ENCODE peak calls at places on chromosome 15, in seven cellular contexts. J, P, M, K, L, Y and T are unnamed samples.

GRCh38 chr15:77907824-77908751 is 169.4 kb downstream of the TBC1D2B start:
- DNase-seq in J (peak), P (peak), M (peak), K (peak), L (no peak), Y (peak), T (no peak)

GRCh38 chr15:40062816-40063562 is 24.0 kb upstream of the SRP14 start:
- DNase-seq in J (no peak), P (no peak), M (no peak), K (no peak), L (no peak), Y (no peak), T (no peak)

GRCh38 chr15:67840747-67841634 is 1.1 kb upstream of the RNU6-1 start:
- DNase-seq in J (peak), P (peak), M (no peak), K (peak), L (no peak), Y (peak), T (no peak)

GRCh38 chr15:85402195-85402921 is 22.0 kb downstream of the AKAP13 start:
- DNase-seq in J (no peak), P (no peak), M (no peak), K (peak), L (no peak), Y (no peak), T (no peak)

GRCh38 chr15:45948226-45948625 is 313.4 kb downstream of the SQOR start:
- DNase-seq in J (no peak), P (no peak), M (no peak), K (no peak), L (no peak), Y (no peak), T (no peak)

GRCh38 chr15:59965741-59966140 is 38.4 kb upstream of the FOXB1 start:
- DNase-seq in J (no peak), P (no peak), M (no peak), K (no peak), L (no peak), Y (no peak), T (no peak)

GRCh38 chr15:90895571-90896117 is 7.5 kb upstream of the MAN2A2 start:
- DNase-seq in J (no peak), P (no peak), M (no peak), K (no peak), L (no peak), Y (peak), T (peak)

GRCh38 chr15:49415638-49416037 is 7.4 kb upstream of the FGF7 start:
- DNase-seq in J (no peak), P (no peak), M (no peak), K (peak), L (no peak), Y (peak), T (no peak)

GRCh38 chr15:31316135-31316795 is 10.4 kb upstream of the KLF13 start:
- DNase-seq in J (no peak), P (no peak), M (no peak), K (no peak), L (no peak), Y (no peak), T (no peak)

GRCh38 chr15:59249816-59250215 is 43.2 kb downstream of the LDHAL6B start:
- DNase-seq in J (no peak), P (no peak), M (no peak), K (no peak), L (no peak), Y (no peak), T (no peak)

GRCh38 chr15:58015565-58015964 is 49.9 kb downstream of the ALDH1A2 start:
- DNase-seq in J (no peak), P (no peak), M (no peak), K (no peak), L (no peak), Y (no peak), T (no peak)

GRCh38 chr15:69668963-69669362 is 216.3 kb downstream of the RPLP1 start:
- DNase-seq in J (peak), P (no peak), M (no peak), K (no peak), L (peak), Y (no peak), T (no peak)

GRCh38 chr15:39232512-39232911 is 348.4 kb upstream of the THBS1 start:
- DNase-seq in J (no peak), P (no peak), M (no peak), K (peak), L (no peak), Y (no peak), T (peak)

GRCh38 chr15:80426316-80426715 is 22.1 kb downstream of the ARNT2 start:
- DNase-seq in J (no peak), P (no peak), M (no peak), K (no peak), L (no peak), Y (no peak), T (no peak)

GRCh38 chr15:44710236-44711088 is 661 bp downstream of the PATL2 start:
- DNase-seq in J (no peak), P (peak), M (no peak), K (peak), L (no peak), Y (peak), T (no peak)

GRCh38 chr15:33200903-33201302 is 6.4 kb upstream of the FMN1 start:
- DNase-seq in J (no peak), P (no peak), M (no peak), K (no peak), L (no peak), Y (no peak), T (no peak)

GRCh38 chr15:50128266-50128665 is 9.2 kb upstream of the ATP8B4 start:
- DNase-seq in J (no peak), P (peak), M (no peak), K (no peak), L (no peak), Y (peak), T (no peak)

GRCh38 chr15:68637755-68638405 is 59.1 kb downstream of the CORO2B start:
- DNase-seq in J (no peak), P (peak), M (no peak), K (peak), L (no peak), Y (no peak), T (no peak)

GRCh38 chr15:92473784-92474183 is 80.1 kb downstream of the ST8SIA2 start:
- DNase-seq in J (no peak), P (no peak), M (no peak), K (no peak), L (no peak), Y (no peak), T (no peak)

GRCh38 chr15:42083916-42084315 is 10.4 kb downstream of the PLA2G4D start:
- DNase-seq in J (peak), P (no peak), M (no peak), K (no peak), L (no peak), Y (no peak), T (no peak)

GRCh38 chr15:66735909-66736305 is 33.9 kb downstream of the SMAD6 start:
- DNase-seq in J (no peak), P (no peak), M (no peak), K (no peak), L (no peak), Y (no peak), T (no peak)

GRCh38 chr15:59833366-59833765 is 144.2 kb upstream of the BNIP2 start:
- DNase-seq in J (no peak), P (no peak), M (no peak), K (no peak), L (no peak), Y (no peak), T (no peak)

GRCh38 chr15:69609176-69609575 is 156.6 kb downstream of the RPLP1 start:
- DNase-seq in J (peak), P (peak), M (no peak), K (peak), L (no peak), Y (no peak), T (no peak)

GRCh38 chr15:87704276-87704675 is 552.3 kb downstream of the NTRK3 start:
- DNase-seq in J (no peak), P (no peak), M (no peak), K (no peak), L (no peak), Y (no peak), T (no peak)